ENCODE peak calls at places on chromosomes 16 and 17, in eight cellular contexts. S, Y, D, R, P, T, U and G are unnamed samples.

GRCh38 chr17:67623767-67624166 is 94.0 kb upstream of the NOL11 start:
- DNase-seq in S (no peak), P (no peak), T (no peak), U (no peak), D (no peak), R (no peak), Y (no peak), G (no peak)

GRCh38 chr16:30816769-30817168 is 29.8 kb upstream of the ZNF629 start:
- DNase-seq in U (no peak), D (no peak), R (no peak), T (no peak), P (no peak), S (no peak), Y (no peak), G (no peak)

GRCh38 chr17:83192161-83192788 is 112.9 kb downstream of the METRNL start:
- DNase-seq in Y (no peak), D (no peak), U (no peak), R (no peak), T (no peak), S (no peak), P (peak), G (no peak)

GRCh38 chr16:12420661-12421209 is 383.0 kb downstream of the CPPED1 start:
- DNase-seq in P (no peak), T (no peak), R (no peak), Y (peak), S (no peak), D (no peak), U (no peak), G (no peak)

GRCh38 chr16:80536246-80536645 is 4.5 kb upstream of the DYNLRB2 start:
- DNase-seq in R (no peak), Y (no peak), T (no peak), D (no peak), U (no peak), S (no peak), P (no peak), G (no peak)

GRCh38 chr16:84686702-84687298 is 13.0 kb upstream of the USP10 start:
- DNase-seq in P (no peak), Y (no peak), T (no peak), D (no peak), U (no peak), S (no peak), R (no peak), G (peak)

GRCh38 chr16:85314633-85315032 is 202.4 kb upstream of the CIBAR2 start:
- DNase-seq in D (no peak), P (no peak), R (no peak), T (no peak), U (no peak), Y (no peak), S (no peak), G (no peak)

GRCh38 chr16:84362410-84362809 is 5.9 kb upstream of the ATP2C2 start:
- DNase-seq in D (no peak), P (no peak), U (peak), T (no peak), R (peak), Y (no peak), S (no peak), G (no peak)

GRCh38 chr17:51643702-51644490 is 383.6 kb downstream of the UTP18 start:
- DNase-seq in R (no peak), S (no peak), D (no peak), U (no peak), P (no peak), T (no peak), Y (peak), G (no peak)

GRCh38 chr16:58198022-58198683 is at the start of gene CSNK2A2:
- DNase-seq in S (peak), U (peak), D (peak), Y (peak), T (peak), P (peak), R (peak), G (peak)

GRCh38 chr17:1769826-1770477 is 8.1 kb downstream of the SERPINF1 start:
- DNase-seq in R (peak), Y (peak), P (no peak), U (no peak), S (no peak), T (no peak), D (no peak), G (no peak)

GRCh38 chr17:10563991-10564660 is 14.7 kb upstream of the MYH2 start:
- DNase-seq in T (no peak), P (no peak), U (no peak), R (no peak), S (no peak), D (no peak), Y (no peak), G (no peak)

GRCh38 chr17:59547131-59547915 is 18.1 kb upstream of the DHX40 start:
- DNase-seq in R (no peak), S (no peak), Y (no peak), T (no peak), D (no peak), U (no peak), P (no peak), G (no peak)

GRCh38 chr17:21282231-21282630 is 2.3 kb upstream of the MAP2K3 start:
- DNase-seq in Y (peak), R (no peak), P (peak), T (no peak), S (no peak), D (no peak), U (no peak), G (no peak)

GRCh38 chr16:83863682-83864081 is 35.2 kb upstream of the MLYCD start:
- DNase-seq in D (no peak), P (no peak), S (no peak), T (no peak), U (no peak), Y (no peak), R (no peak), G (no peak)

GRCh38 chr17:10698116-10698818 is 873 bp downstream of the ADPRM start:
- DNase-seq in D (no peak), R (no peak), P (peak), U (no peak), S (peak), T (no peak), Y (peak), G (peak)

GRCh38 chr16:57604177-57604576 is 24.3 kb upstream of the ADGRG1 start:
- DNase-seq in R (peak), D (no peak), Y (no peak), U (no peak), S (no peak), P (no peak), T (no peak), G (no peak)

GRCh38 chr17:48751172-48751571 is 22.6 kb upstream of the HOXB13 start:
- DNase-seq in D (no peak), T (no peak), R (no peak), Y (no peak), U (no peak), P (no peak), S (no peak), G (no peak)

GRCh38 chr16:58516768-58517107 is 1.4 kb downstream of the SETD6 start:
- DNase-seq in D (no peak), P (no peak), U (no peak), T (no peak), R (no peak), Y (no peak), S (no peak), G (no peak)

GRCh38 chr16:51577621-51578303 is 426.7 kb upstream of the SALL1 start:
- DNase-seq in P (peak), U (no peak), T (no peak), R (no peak), Y (peak), S (no peak), D (no peak), G (no peak)

GRCh38 chr17:78266771-78267170 is 35.3 kb downstream of the TMEM235 start:
- DNase-seq in S (no peak), U (no peak), R (peak), D (no peak), T (no peak), Y (no peak), P (no peak), G (no peak)

DNA sequence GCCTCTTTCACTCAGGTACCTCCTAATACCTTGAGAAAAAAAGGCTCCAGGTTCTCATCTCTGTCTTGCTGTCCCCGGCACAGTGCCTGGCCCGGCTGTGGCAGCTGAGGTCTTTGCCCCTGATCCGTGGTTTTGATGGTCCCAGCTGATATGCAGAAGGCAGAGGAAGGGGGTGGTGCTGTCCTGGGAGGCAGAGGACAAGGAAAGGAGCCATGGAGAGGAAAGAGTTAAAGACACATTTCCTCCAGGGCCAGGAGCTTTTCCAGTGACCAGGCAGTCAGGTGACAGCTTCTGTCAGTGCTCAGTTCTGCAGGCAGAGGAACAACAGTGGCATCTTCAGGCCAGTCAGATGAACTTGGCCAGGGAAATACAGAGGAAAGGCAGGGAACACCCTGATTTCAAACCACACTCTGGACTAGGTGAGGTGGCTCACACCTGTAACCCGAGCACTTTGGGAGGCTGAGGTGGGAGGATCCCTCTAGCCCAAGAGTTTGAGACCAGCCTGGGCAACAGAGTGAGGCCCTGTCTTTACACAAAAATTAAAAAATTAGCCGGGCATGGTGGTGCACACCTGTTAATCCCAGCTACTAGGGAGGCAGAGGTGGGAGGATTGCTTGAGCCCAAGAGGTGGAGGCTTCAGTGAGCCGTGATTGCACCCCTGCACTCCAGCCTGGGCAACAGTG is 3.3 kb upstream of the COG1 start:
- DNase-seq in S (peak), P (peak), U (peak), R (peak), D (peak), Y (peak), T (no peak), G (peak)
- TF ChIP-seq CTCF in S (no peak), P (peak), U (peak), R (peak), D (peak), Y (peak), T (no peak), G (peak)

DNA sequence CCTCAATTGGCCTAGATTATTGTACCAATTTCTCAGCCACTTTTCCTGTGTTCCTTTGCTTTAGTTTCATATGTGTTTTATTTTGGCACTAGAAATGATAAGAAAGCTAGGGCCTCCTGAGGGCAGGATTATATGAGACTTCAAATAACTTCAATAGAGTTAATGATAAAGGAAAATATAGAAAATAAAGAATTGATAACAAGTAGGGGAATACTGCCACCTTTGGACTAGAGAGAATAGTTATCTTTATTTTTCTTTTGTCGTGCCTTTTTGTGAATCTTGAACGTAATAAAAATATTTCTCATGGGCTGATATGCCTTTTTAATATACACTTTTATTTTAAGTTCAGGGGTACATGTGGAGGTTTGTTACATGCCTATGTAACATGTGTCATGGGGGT is 29.3 kb upstream of the RBL2 start:
- DNase-seq in U (no peak), Y (no peak), S (no peak), T (no peak), D (no peak), R (no peak), P (no peak), G (no peak)
- TF ChIP-seq CTCF in U (no peak), Y (no peak), S (no peak), T (no peak), D (no peak), R (peak), P (peak), G (no peak)

DNA sequence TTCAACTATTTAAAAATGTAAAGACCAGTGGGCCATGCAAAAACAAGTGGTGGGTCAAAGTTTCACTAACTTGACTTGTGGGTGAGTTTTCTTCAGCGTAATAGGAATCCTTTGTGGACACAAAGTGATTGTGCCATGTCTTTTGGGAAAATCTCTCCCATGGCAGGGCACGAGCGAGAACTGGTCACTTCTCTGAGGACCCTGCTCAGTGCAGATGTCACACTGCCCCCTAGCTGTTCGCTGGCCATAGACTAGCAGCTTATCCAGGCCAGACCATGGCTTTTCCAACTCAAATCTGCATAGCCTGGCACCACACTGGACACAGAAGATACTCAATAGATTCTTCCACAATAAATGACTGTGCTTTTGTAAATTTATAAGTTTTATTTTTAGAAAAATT is 306.0 kb upstream of the CCL2 start:
- DNase-seq in S (no peak), U (peak), Y (no peak), D (no peak), P (no peak), T (no peak), R (peak), G (no peak)
- TF ChIP-seq CTCF in S (no peak), U (peak), Y (no peak), D (no peak), P (peak), T (no peak), R (peak), G (peak)

GRCh38 chr16:87578531-87578930 is 23.8 kb upstream of the JPH3 start:
- DNase-seq in P (no peak), Y (no peak), R (no peak), S (no peak), D (no peak), T (no peak), U (no peak), G (no peak)

GRCh38 chr16:87571868-87572244 is 30.5 kb upstream of the JPH3 start:
- DNase-seq in R (no peak), P (no peak), S (no peak), D (no peak), U (no peak), Y (no peak), T (no peak), G (no peak)

GRCh38 chr16:87572959-87573358 is 29.3 kb upstream of the JPH3 start:
- DNase-seq in D (no peak), Y (no peak), T (no peak), R (no peak), U (no peak), P (no peak), S (no peak), G (no peak)

GRCh38 chr16:87576191-87576590 is 26.1 kb upstream of the JPH3 start:
- DNase-seq in D (no peak), R (peak), S (no peak), Y (no peak), U (no peak), P (no peak), T (no peak), G (no peak)

DNA sequence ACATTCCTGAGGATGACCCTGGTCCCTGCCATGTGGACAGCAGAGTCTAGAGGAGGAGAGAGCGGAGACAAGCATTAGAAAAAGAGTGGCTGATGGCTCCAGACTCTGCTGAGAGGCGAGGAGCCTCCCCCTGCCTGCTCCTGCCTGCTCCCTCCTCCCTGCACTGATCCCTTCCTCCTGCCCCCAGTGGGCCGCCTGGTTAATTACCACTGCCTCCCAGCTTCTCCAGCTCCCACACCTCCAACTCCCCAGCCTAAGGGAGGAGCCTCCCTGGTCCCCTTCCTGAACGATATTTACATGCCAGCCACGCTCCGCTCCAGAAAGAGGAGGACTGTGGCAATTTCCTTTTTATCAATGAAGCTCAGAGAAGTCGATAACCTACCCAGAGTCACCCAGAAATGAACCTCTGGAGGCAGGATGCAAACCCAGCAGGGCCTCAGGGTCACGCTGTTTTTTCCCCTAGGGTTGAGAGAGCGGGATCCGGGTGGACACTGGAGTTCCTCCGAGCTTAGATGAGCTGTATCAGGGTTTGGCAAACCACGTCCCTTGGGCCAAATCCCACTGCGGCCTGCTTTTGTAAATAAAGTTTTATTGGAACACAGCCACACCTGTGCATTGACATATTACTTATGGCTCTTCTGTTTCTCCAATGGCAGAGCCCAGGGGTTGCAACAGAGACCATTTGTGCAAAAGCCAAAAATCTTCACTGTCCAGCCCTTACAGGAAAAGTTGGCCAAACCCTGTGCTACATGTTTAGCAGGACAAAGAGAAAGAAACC is 27.1 kb upstream of the JPH3 start:
- DNase-seq in U (no peak), D (no peak), R (peak), Y (no peak), P (no peak), S (no peak), T (no peak), G (no peak)
- TF ChIP-seq CTCF in U (no peak), D (no peak), R (peak), Y (no peak), P (no peak), S (no peak), T (no peak), G (no peak)

DNA sequence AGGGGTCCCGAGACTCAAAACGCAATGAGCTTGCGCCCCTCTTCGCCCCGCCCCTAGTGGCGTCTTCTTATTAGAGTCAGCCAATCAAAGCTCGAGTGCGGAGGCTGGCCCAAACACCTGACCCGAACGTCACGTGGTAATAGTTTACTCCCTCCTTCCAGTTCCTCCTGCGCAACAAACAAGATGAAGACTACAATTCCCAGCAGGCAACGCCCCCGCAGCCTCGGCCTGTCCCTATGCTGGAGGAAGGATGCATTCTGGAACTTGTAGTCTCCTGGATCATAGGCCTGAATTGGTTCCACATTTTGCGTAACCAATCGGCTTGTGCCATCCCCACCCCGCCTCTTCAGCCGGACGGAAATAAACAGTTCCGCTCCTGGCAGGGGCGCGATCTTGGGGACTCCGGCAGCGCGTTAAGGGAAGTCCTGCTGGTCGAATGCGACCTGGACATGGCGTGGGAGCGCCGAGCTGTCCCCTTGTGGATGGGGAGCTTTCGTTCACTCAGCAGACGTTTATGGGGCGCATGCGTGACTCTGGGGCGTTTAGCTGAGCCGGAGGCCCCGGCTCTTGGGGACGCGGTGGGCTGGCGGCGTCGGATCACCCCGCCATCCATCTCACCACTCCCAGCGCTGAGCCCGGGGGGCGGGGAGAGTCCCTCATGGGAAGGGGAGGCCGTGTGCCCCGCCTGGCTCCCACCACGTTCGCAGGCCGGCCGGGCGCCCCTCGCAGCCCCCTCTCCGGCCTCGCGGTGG is at the start of gene WBP2:
- DNase-seq in P (peak), R (peak), U (peak), T (peak), S (peak), D (peak), Y (peak), G (peak)
- TF ChIP-seq CTCF in P (peak), R (peak), U (peak), T (peak), S (peak), D (peak), Y (peak), G (peak)

DNA sequence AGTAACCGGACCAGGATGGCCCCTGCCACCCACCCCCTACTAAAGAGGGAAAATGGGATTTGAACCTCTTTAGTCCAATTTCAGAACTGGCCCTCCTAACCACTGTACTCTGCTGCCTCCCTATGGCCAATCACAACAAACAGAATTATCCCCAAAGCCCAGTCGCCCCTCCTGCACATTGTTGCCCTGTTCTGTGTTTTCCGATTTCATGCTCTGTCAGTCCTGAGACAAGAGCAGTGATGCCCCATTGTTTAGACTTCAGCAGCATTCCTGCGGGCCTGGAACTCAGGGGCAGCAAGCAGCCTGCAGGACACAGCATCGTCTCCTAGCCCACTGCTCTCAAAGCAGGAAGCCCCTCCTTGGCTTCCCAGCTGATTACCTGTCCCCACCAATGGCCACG is 20.5 kb upstream of the KLHL11 start:
- DNase-seq in S (no peak), P (no peak), D (no peak), R (no peak), T (no peak), U (peak), Y (no peak), G (no peak)
- TF ChIP-seq CTCF in S (no peak), P (peak), D (peak), R (peak), T (peak), U (peak), Y (peak), G (no peak)

GRCh38 chr17:17784599-17785264 is 52.1 kb downstream of the SREBF1 start:
- DNase-seq in P (no peak), U (no peak), T (no peak), S (peak), D (no peak), R (peak), Y (no peak), G (no peak)
- TF ChIP-seq CTCF in P (peak), U (peak), T (no peak), S (no peak), D (no peak), R (peak), Y (no peak), G (no peak)